ENCODE peak calls at places on chromosomes 16 and 17, in five cellular contexts. One of them, this sample, is unnamed.

GRCh38 chr16:70561623-70562022 is 38.0 kb downstream of the SF3B3 start:
- DNase-seq in LoVo: no peak
- DNase-seq in SHP77: no peak
- DNase-seq in body of pancreas: peak; percentile 37
- DNase-seq in foreskin fibroblast: no peak
- DNase-seq in this sample: no peak

GRCh38 chr16:17241264-17241835 is 229.4 kb downstream of the XYLT1 start:
- DNase-seq in body of pancreas: no peak
- DNase-seq in SHP77: no peak
- DNase-seq in foreskin fibroblast: no peak
- DNase-seq in LoVo: no peak
- DNase-seq in this sample: no peak

GRCh38 chr16:67844441-67844840 is 2.3 kb upstream of the NUTF2 start:
- DNase-seq in foreskin fibroblast: peak; percentile 71
- DNase-seq in LoVo: no peak
- DNase-seq in body of pancreas: no peak
- DNase-seq in SHP77: no peak
- DNase-seq in this sample: peak; percentile 36

GRCh38 chr17:7323731-7324437 is 5.3 kb downstream of the NEURL4 start:
- DNase-seq in foreskin fibroblast: peak; percentile 74
- DNase-seq in body of pancreas: peak; percentile 45
- DNase-seq in SHP77: peak; percentile 23
- DNase-seq in LoVo: no peak
- DNase-seq in this sample: peak; percentile 34

GRCh38 chr17:9645858-9646555 is 690 bp downstream of the USP43 start:
- DNase-seq in foreskin fibroblast: peak; percentile 43
- DNase-seq in LoVo: peak; percentile 71
- DNase-seq in body of pancreas: peak; percentile 80
- DNase-seq in SHP77: no peak
- DNase-seq in this sample: no peak

GRCh38 chr17:10337136-10337535 is 35.7 kb downstream of the MYH13 start:
- DNase-seq in foreskin fibroblast: no peak
- DNase-seq in body of pancreas: no peak
- DNase-seq in SHP77: no peak
- DNase-seq in LoVo: no peak
- DNase-seq in this sample: no peak

GRCh38 chr17:6075050-6075449 is 4.9 kb downstream of the WSCD1 start:
- DNase-seq in foreskin fibroblast: no peak
- DNase-seq in SHP77: no peak
- DNase-seq in body of pancreas: no peak
- DNase-seq in LoVo: no peak
- DNase-seq in this sample: no peak

GRCh38 chr16:86029131-86029741 is 130.3 kb downstream of the IRF8 start:
- DNase-seq in LoVo: no peak
- DNase-seq in foreskin fibroblast: no peak
- DNase-seq in SHP77: no peak
- DNase-seq in body of pancreas: peak; percentile 10
- DNase-seq in this sample: no peak

GRCh38 chr16:9311303-9311954 is 220.0 kb downstream of the HAPSTR1 start:
- DNase-seq in body of pancreas: peak; percentile 30
- DNase-seq in SHP77: no peak
- DNase-seq in foreskin fibroblast: no peak
- DNase-seq in LoVo: no peak
- DNase-seq in this sample: no peak

GRCh38 chr17:55421179-55421934 is at the start of gene MMD:
- DNase-seq in body of pancreas: no peak
- DNase-seq in foreskin fibroblast: no peak
- DNase-seq in SHP77: no peak
- DNase-seq in LoVo: peak; percentile 23
- DNase-seq in this sample: no peak

GRCh38 chr16:67430504-67431076 is 331 bp upstream of the HSD11B2 start:
- DNase-seq in body of pancreas: no peak
- DNase-seq in SHP77: no peak
- DNase-seq in foreskin fibroblast: no peak
- DNase-seq in LoVo: peak; percentile 44
- DNase-seq in this sample: no peak

GRCh38 chr17:12985431-12986285 is 32.2 kb downstream of the ELAC2 start:
- DNase-seq in SHP77: no peak
- DNase-seq in LoVo: no peak
- DNase-seq in body of pancreas: no peak
- DNase-seq in foreskin fibroblast: peak; percentile 55
- DNase-seq in this sample: no peak

GRCh38 chr16:81710596-81710995 is 68.5 kb upstream of the PLCG2 start:
- DNase-seq in body of pancreas: no peak
- DNase-seq in foreskin fibroblast: no peak
- DNase-seq in LoVo: no peak
- DNase-seq in SHP77: no peak
- DNase-seq in this sample: no peak

GRCh38 chr17:30228011-30228410 is 7.5 kb downstream of the SLC6A4 start:
- DNase-seq in SHP77: no peak
- DNase-seq in foreskin fibroblast: no peak
- DNase-seq in body of pancreas: no peak
- DNase-seq in LoVo: no peak
- DNase-seq in this sample: no peak

GRCh38 chr16:49278567-49278827 is 3.1 kb downstream of the CBLN1 start:
- DNase-seq in foreskin fibroblast: no peak
- DNase-seq in SHP77: no peak
- DNase-seq in body of pancreas: no peak
- DNase-seq in LoVo: no peak
- DNase-seq in this sample: no peak

GRCh38 chr16:71600822-71601221 is 23.9 kb upstream of the TAT start:
- DNase-seq in LoVo: no peak
- DNase-seq in SHP77: no peak
- DNase-seq in body of pancreas: no peak
- DNase-seq in foreskin fibroblast: no peak
- DNase-seq in this sample: no peak

GRCh38 chr16:29310852-29311314 is 95.6 kb downstream of the NPIPB11 start:
- DNase-seq in body of pancreas: peak; percentile 92
- DNase-seq in foreskin fibroblast: no peak
- DNase-seq in SHP77: no peak
- DNase-seq in LoVo: no peak
- DNase-seq in this sample: no peak

GRCh38 chr17:628507-628941 is 86.1 kb downstream of the VPS53 start:
- DNase-seq in body of pancreas: no peak
- DNase-seq in SHP77: no peak
- DNase-seq in LoVo: no peak
- DNase-seq in foreskin fibroblast: peak; percentile 6
- DNase-seq in this sample: no peak

GRCh38 chr17:15490634-15491261 is 23.3 kb upstream of the CDRT4 start:
- DNase-seq in SHP77: no peak
- DNase-seq in body of pancreas: peak; percentile 34
- DNase-seq in LoVo: peak; percentile 92
- DNase-seq in foreskin fibroblast: peak; percentile 89
- DNase-seq in this sample: no peak

GRCh38 chr17:76462556-76463290 is 4.7 kb upstream of the AANAT start:
- DNase-seq in SHP77: no peak
- DNase-seq in foreskin fibroblast: no peak
- DNase-seq in body of pancreas: no peak
- DNase-seq in LoVo: no peak
- DNase-seq in this sample: no peak

GRCh38 chr16:86018487-86018886 is 119.5 kb downstream of the IRF8 start:
- DNase-seq in SHP77: no peak
- DNase-seq in LoVo: no peak
- DNase-seq in foreskin fibroblast: no peak
- DNase-seq in body of pancreas: no peak
- DNase-seq in this sample: peak; percentile 60

GRCh38 chr17:73546770-73547345 is 97.4 kb downstream of the SDK2 start:
- DNase-seq in LoVo: peak; percentile 30
- DNase-seq in foreskin fibroblast: peak; percentile 26
- DNase-seq in body of pancreas: no peak
- DNase-seq in SHP77: peak; percentile 31
- DNase-seq in this sample: peak; percentile 76

GRCh38 chr17:68776451-68776850 is 175.3 kb upstream of the FAM20A start:
- DNase-seq in body of pancreas: no peak
- DNase-seq in SHP77: no peak
- DNase-seq in foreskin fibroblast: peak; percentile 58
- DNase-seq in LoVo: no peak
- DNase-seq in this sample: no peak

GRCh38 chr17:66695098-66695497 is 139.8 kb upstream of the CACNG5 start:
- DNase-seq in LoVo: no peak
- DNase-seq in foreskin fibroblast: no peak
- DNase-seq in body of pancreas: no peak
- DNase-seq in SHP77: no peak
- DNase-seq in this sample: no peak

This sample was measured in NAMALWA.